ENCODE peak calls at places on chromosomes 1 and 21, in seven cellular contexts. A, G, U, M, T, Q and Z are unnamed samples.

GRCh38 chr1:14552246-14552970 is 46.1 kb upstream of the KAZN start:
- DNase-seq in A (no peak), G (no peak), U (no peak), M (no peak), T (no peak), Q (no peak), Z (no peak)

GRCh38 chr1:183593356-183593755 is 3.1 kb upstream of the NCF2 start:
- DNase-seq in A (no peak), G (no peak), U (no peak), M (no peak), T (no peak), Q (peak; percentile 79), Z (no peak)

GRCh38 chr1:91427741-91428140 is 23.1 kb upstream of the HFM1 start:
- DNase-seq in A (no peak), G (no peak), U (no peak), M (no peak), T (no peak), Q (peak; percentile 5), Z (no peak)

GRCh38 chr1:236688705-236689104 is 2.4 kb downstream of the ACTN2 start:
- DNase-seq in A (no peak), G (no peak), U (no peak), M (no peak), T (no peak), Q (no peak), Z (no peak)

GRCh38 chr1:227889047-227889862 is 58.5 kb downstream of the WNT9A start:
- DNase-seq in A (peak; percentile 8), G (no peak), U (peak; percentile 18), M (peak; percentile 47), T (no peak), Q (no peak), Z (peak; percentile 1)

GRCh38 chr1:26409191-26409751 is 1.3 kb upstream of the LIN28A start:
- DNase-seq in A (no peak), G (no peak), U (no peak), M (peak; percentile 81), T (no peak), Q (no peak), Z (no peak)

GRCh38 chr1:54272772-54273091 is 72.8 kb downstream of the MRPL37 start:
- DNase-seq in A (no peak), G (peak; percentile 17), U (no peak), M (no peak), T (no peak), Q (no peak), Z (no peak)

GRCh38 chr21:30340714-30341573 is 3.5 kb upstream of the KRTAP27-1 start:
- DNase-seq in A (peak; percentile 63), G (peak; percentile 1), U (peak; percentile 56), M (peak; percentile 63), T (peak; percentile 56), Q (peak; percentile 29), Z (peak; percentile 43)

GRCh38 chr1:179881642-179882252 is 338 bp upstream of the TOR1AIP1 start:
- DNase-seq in A (peak; percentile 83), G (peak; percentile 97), U (peak; percentile 80), M (no peak), T (peak; percentile 68), Q (no peak), Z (no peak)

GRCh38 chr21:42381347-42381984 is 14.4 kb downstream of the TMPRSS3 start:
- DNase-seq in A (peak; percentile 70), G (peak; percentile 43), U (peak; percentile 65), M (no peak), T (peak; percentile 44), Q (peak; percentile 66), Z (peak; percentile 53)

GRCh38 chr1:227953022-227953412 is 5.3 kb upstream of the WNT9A start:
- DNase-seq in A (no peak), G (no peak), U (no peak), M (no peak), T (no peak), Q (no peak), Z (no peak)

GRCh38 chr1:44366576-44366975 is 11.5 kb upstream of the ERI3 start:
- DNase-seq in A (no peak), G (no peak), U (no peak), M (no peak), T (no peak), Q (no peak), Z (no peak)

GRCh38 chr1:215083408-215083961 is 948 bp downstream of the KCNK2 start:
- DNase-seq in A (no peak), G (peak; percentile 25), U (no peak), M (peak; percentile 67), T (no peak), Q (no peak), Z (no peak)

GRCh38 chr1:119968068-119968492 is 71.8 kb upstream of the ADAM30 start:
- DNase-seq in A (peak; percentile 68), G (peak; percentile 39), U (peak; percentile 77), M (peak; percentile 86), T (peak; percentile 30), Q (peak; percentile 77), Z (peak; percentile 90)

GRCh38 chr1:201503397-201504176 is 3.3 kb downstream of the CSRP1 start:
- DNase-seq in A (peak; percentile 47), G (peak; percentile 99), U (peak; percentile 38), M (no peak), T (peak; percentile 93), Q (no peak), Z (no peak)

GRCh38 chr1:21613072-21613867 is 55.9 kb downstream of the RAP1GAP start:
- DNase-seq in A (no peak), G (no peak), U (no peak), M (no peak), T (no peak), Q (no peak), Z (no peak)

GRCh38 chr21:16993416-16994044 is 519.3 kb upstream of the CXADR start:
- DNase-seq in A (no peak), G (peak; percentile 59), U (no peak), M (no peak), T (no peak), Q (no peak), Z (no peak)

GRCh38 chr1:9234223-9235122 is at the start of gene H6PD:
- DNase-seq in A (peak; percentile 88), G (peak; percentile 77), U (peak; percentile 88), M (peak; percentile 86), T (peak; percentile 96), Q (peak; percentile 93), Z (peak; percentile 73)

GRCh38 chr1:7384121-7384520 is 387.0 kb upstream of the VAMP3 start:
- DNase-seq in A (no peak), G (no peak), U (peak; percentile 7), M (peak; percentile 31), T (no peak), Q (no peak), Z (no peak)

GRCh38 chr1:244212792-244213475 is 161.9 kb downstream of the ZBTB18 start:
- DNase-seq in A (no peak), G (no peak), U (no peak), M (no peak), T (no peak), Q (no peak), Z (no peak)

GRCh38 chr1:150507912-150508864 is at the start of gene ECM1:
- DNase-seq in A (no peak), G (peak; percentile 75), U (peak; percentile 33), M (no peak), T (peak; percentile 85), Q (no peak), Z (no peak)

GRCh38 chr1:68384321-68384813 is 65.4 kb downstream of the RPE65 start:
- DNase-seq in A (no peak), G (peak; percentile 99), U (no peak), M (no peak), T (peak; percentile 94), Q (no peak), Z (no peak)
- TF ChIP-seq CTCF in A (no peak), G (peak; percentile 37), U (no peak), M (no peak), T (peak; percentile 58), Q (no peak), Z (no peak)

GRCh38 chr1:247935781-247936180 is 11.1 kb downstream of the OR2AJ1 start:
- DNase-seq in A (no peak), G (no peak), U (no peak), M (no peak), T (no peak), Q (no peak), Z (no peak)

GRCh38 chr1:247933989-247934388 is 9.3 kb downstream of the OR2AJ1 start:
- DNase-seq in A (no peak), G (no peak), U (no peak), M (no peak), T (no peak), Q (no peak), Z (no peak)

DNA sequence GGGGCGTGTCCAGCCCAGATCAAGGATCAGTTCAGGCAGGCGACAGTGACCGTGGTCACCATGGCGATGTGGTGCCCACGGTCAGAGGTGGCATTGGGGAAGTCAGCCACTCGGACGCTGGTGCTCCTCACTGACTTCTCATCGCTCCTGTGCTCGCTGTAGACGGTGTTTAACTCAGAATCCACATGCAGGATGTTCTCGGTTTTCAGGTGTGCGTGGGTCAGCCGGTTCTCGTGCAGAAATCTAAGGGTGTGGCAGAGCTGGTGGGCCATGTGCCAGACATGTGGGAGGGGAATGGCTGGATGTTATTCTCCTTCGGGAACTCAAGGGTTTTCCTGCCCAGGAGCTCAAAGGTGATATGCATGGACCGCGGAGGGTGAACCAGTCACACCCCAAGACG is 11.7 kb downstream of the OR2AJ1 start:
- DNase-seq in A (no peak), G (no peak), U (no peak), M (no peak), T (no peak), Q (no peak), Z (no peak)
- TF ChIP-seq CTCF in A (no peak), G (no peak), U (no peak), M (no peak), T (no peak), Q (no peak), Z (no peak)

GRCh38 chr1:83994111-83994510 is 4.8 kb downstream of the TTLL7 start:
- DNase-seq in A (no peak), G (no peak), U (no peak), M (no peak), T (no peak), Q (no peak), Z (no peak)

GRCh38 chr1:83996175-83996574 is 2.8 kb downstream of the TTLL7 start:
- DNase-seq in A (no peak), G (no peak), U (no peak), M (no peak), T (no peak), Q (no peak), Z (no peak)

GRCh38 chr1:83985048-83985447 is 13.9 kb downstream of the TTLL7 start:
- DNase-seq in A (peak; percentile 28), G (no peak), U (no peak), M (no peak), T (no peak), Q (no peak), Z (no peak)

GRCh38 chr1:83995649-83996048 is 3.3 kb downstream of the TTLL7 start:
- DNase-seq in A (no peak), G (no peak), U (no peak), M (no peak), T (no peak), Q (no peak), Z (no peak)

DNA sequence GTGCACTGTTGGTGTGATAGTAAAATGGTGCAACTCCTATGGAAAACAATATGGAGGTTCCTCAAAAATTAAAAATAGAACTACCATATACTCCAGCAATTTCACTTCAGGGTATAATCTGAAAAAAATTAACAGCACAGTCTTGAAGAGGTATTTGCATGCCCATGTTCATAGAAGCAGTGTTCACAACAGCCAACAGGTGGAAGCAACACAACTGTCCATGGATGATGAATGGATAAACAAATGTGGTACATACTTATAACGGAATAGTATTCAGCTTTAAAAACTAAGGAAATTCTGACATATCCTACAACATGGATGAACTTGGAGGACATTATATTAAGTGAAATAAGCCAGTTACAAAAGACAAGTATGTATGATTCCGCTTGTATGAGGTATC is 8.2 kb downstream of the TTLL7 start:
- DNase-seq in A (no peak), G (no peak), U (no peak), M (no peak), T (no peak), Q (no peak), Z (no peak)
- TF ChIP-seq CTCF in A (no peak), G (no peak), U (no peak), M (no peak), T (no peak), Q (peak; percentile 9), Z (no peak)

GRCh38 chr1:182418929-182419328 is 18.5 kb upstream of the TEDDM1 start:
- DNase-seq in A (no peak), G (no peak), U (no peak), M (no peak), T (no peak), Q (no peak), Z (no peak)
- TF ChIP-seq CTCF in A (no peak), G (no peak), U (no peak), M (no peak), T (no peak), Q (no peak), Z (no peak)